ENCODE peak calls at places on chromosome 14, in eight cellular contexts. G, V, M, P, C, D, T and U are unnamed samples.

GRCh38 chr14:104479901-104480300 is 99.7 kb upstream of the C14orf180 start:
- DNase-seq in D (no peak), G (no peak), C (no peak), P (no peak), M (no peak), T (no peak), V (no peak), U (no peak)

GRCh38 chr14:39265741-39266588 is 32.2 kb downstream of the MIA2 start:
- DNase-seq in M (peak), P (no peak), G (no peak), T (no peak), D (no peak), V (no peak), C (peak), U (no peak)

GRCh38 chr14:85533821-85534271 is 3.9 kb downstream of the FLRT2 start:
- DNase-seq in T (peak), M (peak), V (peak), D (no peak), G (no peak), C (peak), P (peak), U (peak)

GRCh38 chr14:75318353-75318752 is 39.7 kb downstream of the FOS start:
- DNase-seq in M (no peak), D (no peak), C (no peak), P (no peak), T (no peak), G (no peak), V (no peak), U (no peak)

GRCh38 chr14:58768977-58769376 is 131.2 kb downstream of the DACT1 start:
- DNase-seq in T (no peak), D (no peak), C (no peak), V (no peak), G (no peak), M (no peak), P (no peak), U (no peak)

GRCh38 chr14:55272415-55272786 is 1.2 kb downstream of the FBXO34 start:
- DNase-seq in P (no peak), G (no peak), C (peak), V (no peak), M (no peak), T (no peak), D (no peak), U (no peak)

GRCh38 chr14:90820958-90821357 is 4.7 kb upstream of the TTC7B start:
- DNase-seq in M (peak), T (no peak), V (no peak), D (peak), P (peak), G (no peak), C (no peak), U (no peak)

GRCh38 chr14:25381498-25381897 is 331.6 kb upstream of the STXBP6 start:
- DNase-seq in C (peak), P (peak), G (peak), M (no peak), V (no peak), D (no peak), T (no peak), U (no peak)

GRCh38 chr14:95544588-95544987 is 9.7 kb downstream of the GLRX5 start:
- DNase-seq in V (no peak), G (no peak), C (no peak), T (no peak), D (no peak), M (no peak), P (peak), U (no peak)

GRCh38 chr14:106039400-106039799 is 513.0 kb downstream of the TMEM121 start:
- DNase-seq in V (no peak), M (no peak), T (no peak), P (no peak), D (peak), G (no peak), C (peak), U (no peak)

GRCh38 chr14:69720912-69721311 is 46.0 kb upstream of the SRSF5 start:
- DNase-seq in M (no peak), T (no peak), D (no peak), V (no peak), P (no peak), C (no peak), G (no peak), U (no peak)

GRCh38 chr14:20623798-20624197 is 17.7 kb downstream of the OR6S1 start:
- DNase-seq in C (no peak), D (no peak), P (no peak), V (no peak), M (no peak), T (no peak), G (no peak), U (no peak)

GRCh38 chr14:74875941-74876913 is at the start of gene PROX2:
- DNase-seq in V (no peak), M (no peak), T (no peak), D (no peak), G (no peak), P (no peak), C (peak), U (no peak)

GRCh38 chr14:30657606-30658163 is 35.6 kb downstream of the SCFD1 start:
- DNase-seq in G (no peak), P (peak), D (no peak), M (no peak), T (no peak), C (peak), V (no peak), U (no peak)

GRCh38 chr14:69620211-69620611 is 8.8 kb downstream of the SUSD6 start:
- DNase-seq in P (no peak), M (no peak), V (no peak), C (no peak), T (no peak), D (no peak), G (no peak), U (no peak)

GRCh38 chr14:105420141-105420975 is 731 bp downstream of the MTA1 start:
- DNase-seq in D (no peak), T (peak), G (no peak), P (no peak), C (no peak), M (no peak), V (no peak), U (no peak)

GRCh38 chr14:59262717-59263469 is 74.4 kb downstream of the DAAM1 start:
- DNase-seq in D (no peak), T (peak), G (peak), C (peak), P (no peak), M (peak), V (no peak), U (no peak)

GRCh38 chr14:79584679-79585078 is 626.6 kb downstream of the DIO2 start:
- DNase-seq in D (no peak), T (no peak), P (peak), C (peak), V (no peak), M (no peak), G (no peak), U (no peak)

GRCh38 chr14:58298477-58298879 is at the start of gene ARID4A:
- DNase-seq in T (peak), M (no peak), P (no peak), G (no peak), V (peak), D (no peak), C (no peak), U (no peak)

GRCh38 chr14:77498984-77499527 is 440 bp upstream of the ISM2 start:
- DNase-seq in D (peak), G (no peak), V (no peak), T (no peak), M (peak), C (no peak), P (no peak), U (no peak)

GRCh38 chr14:70077005-70077404 is 111.7 kb downstream of the SLC8A3 start:
- DNase-seq in G (no peak), M (no peak), T (no peak), V (no peak), D (no peak), P (no peak), C (no peak), U (no peak)

GRCh38 chr14:86712727-86713126 is 1182.8 kb downstream of the FLRT2 start:
- DNase-seq in D (no peak), C (no peak), P (no peak), G (no peak), V (no peak), T (no peak), M (no peak), U (no peak)

GRCh38 chr14:50573862-50574261 is 13.9 kb downstream of the ATL1 start:
- DNase-seq in T (no peak), M (no peak), V (no peak), C (no peak), G (no peak), D (no peak), P (no peak), U (no peak)

GRCh38 chr14:62957562-62957961 is 87.7 kb downstream of the KCNH5 start:
- DNase-seq in T (no peak), M (no peak), V (no peak), D (no peak), G (no peak), C (no peak), P (peak), U (no peak)